ENCODE peak calls at places on chromosomes 16 and 17, in ten cellular contexts. B, H, N, V, F, Q, W, M, G and R are unnamed samples.
A peak's percentile ranks its signal among the peaks of the same experiment; 100 is the strongest.

GRCh38 chr16:4537376-4538066 is 1.1 kb downstream of the CDIP1 start:
- DNase-seq in B (peak; percentile 37), H (peak; percentile 21), N (peak; percentile 28), V (no peak), F (no peak), Q (no peak), W (no peak), M (peak; percentile 82), G (no peak), R (peak; percentile 81)

GRCh38 chr16:56789360-56789759 is 59.4 kb downstream of the NUP93 start:
- DNase-seq in B (peak; percentile 12), H (no peak), N (no peak), V (no peak), F (peak; percentile 60), Q (no peak), W (peak; percentile 57), M (no peak), G (no peak), R (peak; percentile 65)

GRCh38 chr16:73735018-73735417 is 561.6 kb upstream of the PSMD7 start:
- DNase-seq in B (no peak), H (no peak), N (no peak), V (no peak), F (peak; percentile 75), Q (no peak), W (no peak), M (no peak), G (no peak), R (no peak)

GRCh38 chr17:28967240-28968135 is 16.2 kb upstream of the PHF12 start:
- DNase-seq in B (no peak), H (no peak), N (no peak), V (no peak), F (no peak), Q (no peak), W (peak; percentile 46), M (peak; percentile 49), G (no peak), R (no peak)

GRCh38 chr17:79089720-79090502 is 15.3 kb downstream of the ENGASE start:
- DNase-seq in B (no peak), H (no peak), N (no peak), V (no peak), F (no peak), Q (no peak), W (no peak), M (peak; percentile 75), G (no peak), R (no peak)

GRCh38 chr17:80845121-80845862 is 146.3 kb upstream of the CHMP6 start:
- DNase-seq in B (no peak), H (no peak), N (no peak), V (no peak), F (no peak), Q (no peak), W (peak; percentile 64), M (peak; percentile 57), G (no peak), R (no peak)

GRCh38 chr16:25081702-25082101 is 29.8 kb upstream of the LCMT1 start:
- DNase-seq in B (no peak), H (no peak), N (no peak), V (no peak), F (no peak), Q (no peak), W (no peak), M (no peak), G (no peak), R (no peak)

GRCh38 chr16:74738816-74739215 is 35.8 kb downstream of the FA2H start:
- DNase-seq in B (no peak), H (no peak), N (no peak), V (no peak), F (no peak), Q (no peak), W (no peak), M (peak; percentile 57), G (no peak), R (peak; percentile 42)

GRCh38 chr16:17491140-17491662 is 20.4 kb upstream of the XYLT1 start:
- DNase-seq in B (no peak), H (no peak), N (no peak), V (no peak), F (no peak), Q (no peak), W (no peak), M (no peak), G (no peak), R (no peak)

GRCh38 chr17:82583720-82584234 is 64.2 kb downstream of the FOXK2 start:
- DNase-seq in B (no peak), H (no peak), N (no peak), V (no peak), F (no peak), Q (peak; percentile 60), W (no peak), M (peak; percentile 78), G (no peak), R (no peak)

GRCh38 chr17:11692688-11693087 is 94.4 kb downstream of the DNAH9 start:
- DNase-seq in B (no peak), H (no peak), N (no peak), V (no peak), F (no peak), Q (no peak), W (no peak), M (no peak), G (no peak), R (no peak)

GRCh38 chr16:2857451-2858244 is at the start of gene PRSS22:
- DNase-seq in B (no peak), H (no peak), N (no peak), V (no peak), F (peak; percentile 13), Q (no peak), W (no peak), M (peak; percentile 90), G (no peak), R (peak; percentile 76)
- H3K4me3 ChIP-seq in B (no peak within 1 kb of the TSS), H (no peak within 1 kb of the TSS), N (no peak within 1 kb of the TSS), V (peak within 1 kb of the TSS; percentile 40), F (peak within 1 kb of the TSS; percentile 6), Q (peak within 1 kb of the TSS; percentile 46), W (no peak within 1 kb of the TSS), M (peak within 1 kb of the TSS; percentile 51), G (peak within 1 kb of the TSS; percentile 48), R (peak within 1 kb of the TSS; percentile 42)

DNA sequence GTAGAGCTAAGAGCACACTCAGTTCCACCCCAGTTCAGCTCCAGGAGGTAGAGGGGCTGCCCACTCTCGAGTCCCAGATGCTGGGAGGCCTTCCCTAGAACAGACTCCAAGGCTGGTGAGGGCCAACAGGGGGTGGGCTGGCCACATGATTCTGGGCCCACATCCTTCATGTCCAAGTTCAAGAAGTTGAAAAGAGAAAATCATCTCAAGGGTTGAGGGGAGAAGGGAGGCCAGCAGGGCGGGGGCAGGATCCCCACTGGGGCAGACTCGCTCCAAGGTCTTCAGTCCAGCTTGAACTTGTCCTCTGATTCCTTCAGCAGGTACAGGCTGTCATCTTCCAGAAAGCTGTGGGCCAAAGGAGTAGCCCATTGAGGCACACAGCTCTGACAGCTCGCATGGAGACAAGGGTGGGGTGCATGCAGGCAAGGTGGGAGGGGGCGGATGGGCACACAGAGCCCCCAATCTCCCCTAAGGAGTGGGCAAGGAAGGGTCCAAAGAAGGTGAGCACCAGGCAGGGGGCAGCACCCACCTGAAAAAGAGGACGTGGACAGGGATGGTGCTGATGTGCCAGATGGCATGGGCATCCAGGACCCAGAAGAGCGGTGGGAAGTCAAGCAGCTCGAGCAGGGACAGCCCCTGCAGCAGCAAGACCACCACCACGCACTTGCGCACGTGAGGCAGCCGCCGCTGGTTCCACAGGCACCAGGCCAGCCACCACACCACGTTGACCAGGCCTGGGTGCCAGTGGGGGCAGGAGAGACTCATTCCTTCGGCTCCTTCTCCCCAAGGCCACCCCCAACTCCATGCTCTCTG is 4.5 kb downstream of the PNMT start:
- DNase-seq in B (no peak), H (no peak), N (no peak), V (no peak), F (no peak), Q (no peak), W (no peak), M (peak; percentile 75), G (no peak), R (no peak)
- TF ChIP-seq CTCF in B (no peak), H (no peak), N (no peak), V (no peak), F (no peak), Q (peak; percentile 4), W (peak; percentile 46), M (no peak), G (no peak), R (no peak)

GRCh38 chr17:976316-976715 is 3.3 kb downstream of the NXN start:
- DNase-seq in B (no peak), H (no peak), N (no peak), V (no peak), F (no peak), Q (no peak), W (no peak), M (peak; percentile 7), G (no peak), R (no peak)

GRCh38 chr17:975321-975982 is 4.1 kb downstream of the NXN start:
- DNase-seq in B (no peak), H (no peak), N (no peak), V (no peak), F (no peak), Q (no peak), W (no peak), M (peak; percentile 49), G (no peak), R (no peak)

GRCh38 chr17:969767-970387 is 9.7 kb downstream of the NXN start:
- DNase-seq in B (no peak), H (no peak), N (no peak), V (no peak), F (no peak), Q (no peak), W (no peak), M (peak; percentile 20), G (no peak), R (peak; percentile 1)

GRCh38 chr17:970388-970768 is 9.2 kb downstream of the NXN start:
- DNase-seq in B (no peak), H (no peak), N (no peak), V (no peak), F (no peak), Q (no peak), W (no peak), M (no peak), G (no peak), R (no peak)

GRCh38 chr17:973053-973452 is 6.5 kb downstream of the NXN start:
- DNase-seq in B (no peak), H (no peak), N (no peak), V (no peak), F (no peak), Q (no peak), W (no peak), M (peak; percentile 39), G (no peak), R (no peak)
- H3K27ac ChIP-seq in B (no peak overlapping the region), H (no peak overlapping the region), N (no peak overlapping the region), V (peak overlapping the region; percentile 45), F (no peak overlapping the region), Q (no peak overlapping the region), W (no peak overlapping the region), M (no peak overlapping the region), G (peak overlapping the region; percentile 10), R (no peak overlapping the region)

GRCh38 chr16:30876867-30877266 is 17.0 kb downstream of the BCL7C start:
- DNase-seq in B (no peak), H (no peak), N (no peak), V (no peak), F (no peak), Q (no peak), W (no peak), M (no peak), G (no peak), R (no peak)
- H3K4me3 ChIP-seq in B (peak overlapping the region; percentile 86), H (no peak overlapping the region), N (peak overlapping the region; percentile 99), V (peak overlapping the region; percentile 70), F (no peak overlapping the region), Q (peak overlapping the region; percentile 87), W (peak overlapping the region; percentile 89), M (peak overlapping the region; percentile 95), G (no peak overlapping the region), R (no peak overlapping the region)